ENCODE peak calls at places on chromosomes 2 and 18, in four cellular contexts. Z, S, D and O are unnamed samples.
A peak's percentile ranks its signal among the peaks of the same experiment; 100 is the strongest.

GRCh38 chr18:23191952-23192662 is 56.8 kb downstream of the CABLES1 start:
- DNase-seq in Z (no peak), S (peak; percentile 70), D (peak; percentile 69), O (no peak)

GRCh38 chr2:156466739-156467405 is 30.7 kb downstream of the GPD2 start:
- DNase-seq in Z (no peak), S (no peak), D (peak; percentile 75), O (peak; percentile 10)

GRCh38 chr2:96470636-96471035 is 34.5 kb downstream of the NEURL3 start:
- DNase-seq in Z (peak; percentile 35), S (peak; percentile 4), D (peak; percentile 35), O (no peak)

GRCh38 chr2:146634256-146635068 is 1210.4 kb upstream of the ACVR2A start:
- DNase-seq in Z (no peak), S (peak; percentile 53), D (peak; percentile 36), O (no peak)

GRCh38 chr18:74351354-74351753 is 35.7 kb downstream of the C18orf63 start:
- DNase-seq in Z (no peak), S (peak; percentile 72), D (peak; percentile 90), O (no peak)

GRCh38 chr2:28457237-28457636 is 38.6 kb upstream of the PLB1 start:
- DNase-seq in Z (no peak), S (no peak), D (no peak), O (no peak)

GRCh38 chr2:108933691-108934117 is 55.3 kb downstream of the EDAR start:
- DNase-seq in Z (peak; percentile 48), S (no peak), D (no peak), O (no peak)

GRCh38 chr2:237574894-237575868 is 8.8 kb downstream of the PRLH start:
- DNase-seq in Z (no peak), S (no peak), D (no peak), O (no peak)

GRCh38 chr18:46431522-46432171 is 225.4 kb downstream of the LOXHD1 start:
- DNase-seq in Z (no peak), S (no peak), D (no peak), O (no peak)

GRCh38 chr2:84491741-84492140 is 24.6 kb upstream of the DNAH6 start:
- DNase-seq in Z (no peak), S (no peak), D (no peak), O (no peak)

GRCh38 chr2:121213386-121213785 is 71.6 kb downstream of the TFCP2L1 start:
- DNase-seq in Z (no peak), S (no peak), D (no peak), O (no peak)

GRCh38 chr18:78822886-78823285 is 156.7 kb upstream of the SALL3 start:
- DNase-seq in Z (no peak), S (no peak), D (no peak), O (no peak)

GRCh38 chr2:172358784-172359556 is 68.4 kb upstream of the ITGA6 start:
- DNase-seq in Z (no peak), S (no peak), D (no peak), O (no peak)

GRCh38 chr2:200471324-200471848 is 38.5 kb downstream of the KCTD18 start:
- DNase-seq in Z (peak; percentile 42), S (no peak), D (peak; percentile 67), O (no peak)
- TF ChIP-seq CTCF in Z (peak; percentile 49), S (peak; percentile 61), D (peak; percentile 46), O (peak; percentile 55)

GRCh38 chr2:201807452-201807980 is 1.2 kb downstream of the CDK15 start:
- DNase-seq in Z (no peak), S (peak; percentile 54), D (peak; percentile 94), O (peak; percentile 72)
- H3K4me3 ChIP-seq in Z (no peak overlapping the region), S (no peak overlapping the region), D (peak overlapping the region; percentile 36), O (no peak overlapping the region)

DNA sequence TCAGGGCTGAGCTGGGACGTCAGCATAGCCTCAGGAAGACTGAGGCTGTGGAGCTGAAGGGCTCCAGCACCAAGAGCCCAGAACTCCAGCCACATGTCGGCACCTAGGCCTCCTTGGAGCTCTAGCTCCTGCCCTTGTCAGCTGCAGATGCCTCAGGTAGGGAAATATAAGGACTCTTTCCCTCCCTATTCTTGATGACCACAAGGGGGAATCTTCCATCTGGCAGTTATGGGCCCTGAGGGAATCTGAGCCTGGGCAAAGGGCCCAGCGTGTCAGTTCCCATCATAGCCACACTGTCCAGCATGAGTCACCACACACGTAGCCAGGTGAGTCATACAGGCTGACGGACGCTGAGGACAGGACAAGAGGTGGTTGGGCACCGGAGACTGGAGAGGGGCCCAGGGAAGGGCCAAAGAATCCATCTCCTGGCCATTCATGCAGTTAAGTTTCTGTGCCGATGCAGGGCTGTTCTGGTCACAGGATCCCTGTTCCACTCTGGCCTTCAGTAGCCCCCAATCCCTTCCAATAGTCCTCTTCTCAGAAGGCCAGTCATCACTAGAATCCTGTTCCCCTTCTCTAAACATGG is 1.8 kb downstream of the MPV17 start:
- DNase-seq in Z (no peak), S (peak; percentile 98), D (peak; percentile 99), O (peak; percentile 97)
- TF ChIP-seq CTCF in Z (peak; percentile 69), S (peak; percentile 78), D (peak; percentile 68), O (peak; percentile 75)

GRCh38 chr2:161245237-161245505 is 63.1 kb upstream of the PSMD14 start:
- DNase-seq in Z (no peak), S (no peak), D (no peak), O (no peak)
- H3K4me3 ChIP-seq in Z (peak overlapping the region; percentile 17), S (no peak overlapping the region), D (no peak overlapping the region), O (no peak overlapping the region)

GRCh38 chr2:1742680-1743395 is 1.5 kb downstream of the PXDN start:
- DNase-seq in Z (peak; percentile 80), S (peak; percentile 94), D (peak; percentile 98), O (no peak)
- TF ChIP-seq CTCF in Z (peak; percentile 67), S (peak; percentile 79), D (peak; percentile 71), O (peak; percentile 70)

DNA sequence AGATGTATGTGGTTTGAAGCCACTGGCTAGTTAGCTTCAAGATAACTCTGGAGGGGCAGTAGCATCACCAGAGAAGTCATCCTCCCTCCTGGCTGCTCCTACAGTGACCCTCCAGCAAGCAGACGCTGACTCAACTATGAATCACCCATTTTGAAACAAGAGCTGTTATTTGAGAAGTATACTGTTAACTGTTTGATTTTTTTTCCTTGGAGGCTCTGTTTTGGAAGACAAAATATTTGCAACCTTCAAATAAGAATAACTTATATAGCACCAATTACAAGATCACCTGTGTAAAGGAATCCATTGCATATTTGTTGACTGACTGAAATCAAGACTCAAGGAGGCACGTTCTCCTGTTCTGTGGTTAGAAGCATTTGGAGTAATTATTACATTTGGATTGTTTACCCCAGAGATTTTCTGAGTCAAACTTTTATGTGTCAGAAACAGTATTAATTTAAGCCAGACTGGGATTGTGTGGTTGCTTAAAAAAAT is 313.8 kb downstream of the MTX2 start:
- DNase-seq in Z (no peak), S (peak; percentile 98), D (peak; percentile 93), O (peak; percentile 79)
- H3K4me3 ChIP-seq in Z (no peak overlapping the region), S (no peak overlapping the region), D (no peak overlapping the region), O (no peak overlapping the region)

DNA sequence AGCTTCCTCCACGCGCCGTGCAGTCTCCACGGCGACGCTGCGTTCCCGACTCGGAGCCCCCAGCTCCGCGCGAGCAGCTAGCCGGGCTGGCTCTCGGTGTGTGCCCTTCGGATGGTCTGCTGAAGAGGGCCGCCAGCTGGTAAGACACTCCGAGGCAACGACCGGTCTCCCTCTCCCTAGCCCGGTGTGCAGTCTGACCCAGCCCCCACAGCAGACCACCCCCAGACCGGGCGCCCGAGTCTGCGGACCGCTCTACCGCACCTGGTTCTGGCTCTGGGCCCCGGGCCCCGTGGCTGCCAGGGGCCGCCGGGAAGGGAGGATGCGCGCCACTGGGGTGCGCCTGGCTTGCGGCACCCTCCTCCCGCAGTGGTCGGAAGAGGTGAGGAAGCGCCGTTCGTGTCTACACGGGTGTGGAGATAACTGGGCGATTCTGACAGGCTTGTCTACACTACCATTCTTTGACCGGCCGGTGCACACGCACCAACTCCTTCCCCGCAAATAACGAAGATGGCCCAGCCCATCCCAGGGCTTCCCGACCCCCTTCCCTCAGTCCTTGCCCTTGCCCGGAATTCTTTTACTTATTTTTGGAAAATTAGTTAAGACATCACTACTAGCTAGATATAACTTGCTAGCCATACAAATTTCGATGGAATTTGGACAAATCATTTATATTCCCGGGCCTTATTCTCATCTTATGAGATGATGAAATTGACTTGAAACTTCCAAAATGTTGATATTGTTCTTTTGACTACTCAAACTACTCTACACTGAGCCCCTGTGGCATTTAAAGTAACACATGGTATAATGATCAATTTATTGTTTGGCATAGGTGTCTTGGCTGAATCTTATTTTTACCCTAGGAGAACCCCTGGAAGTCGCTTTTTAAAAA is 1.1 kb downstream of the ERICH2 start:
- DNase-seq in Z (no peak), S (no peak), D (peak; percentile 50), O (no peak)
- TF ChIP-seq CTCF in Z (no peak), S (peak; percentile 20), D (no peak), O (no peak)

GRCh38 chr18:55778731-55779460 is 190.9 kb upstream of the TCF4 start:
- DNase-seq in Z (no peak), S (no peak), D (no peak), O (no peak)
- H3K4me3 ChIP-seq in Z (peak overlapping the region; percentile 40), S (peak overlapping the region; percentile 64), D (peak overlapping the region; percentile 63), O (peak overlapping the region; percentile 73)